ENCODE peak calls at places on chromosomes 4 and X, in five cellular contexts. M, P, N, Q and F are unnamed samples.

GRCh38 chrX:9416562-9417319 is 48.1 kb upstream of the TBL1X start:
- DNase-seq in M (no peak), P (no peak), N (no peak), Q (no peak), F (no peak)

GRCh38 chr4:23921447-23921845 is 31.6 kb upstream of the PPARGC1A start:
- DNase-seq in M (no peak), P (no peak), N (peak; percentile 39), Q (no peak), F (peak; percentile 79)

GRCh38 chr4:182806259-182807252 is 110.6 kb downstream of the DCTD start:
- DNase-seq in M (peak; percentile 77), P (peak; percentile 74), N (peak; percentile 93), Q (peak; percentile 87), F (peak; percentile 39)

GRCh38 chrX:47595701-47596655 is 13.7 kb downstream of the TIMP1 start:
- DNase-seq in M (no peak), P (no peak), N (no peak), Q (no peak), F (peak; percentile 79)

GRCh38 chr4:110084154-110084553 is 114.3 kb downstream of the ELOVL6 start:
- DNase-seq in M (no peak), P (no peak), N (no peak), Q (no peak), F (no peak)

GRCh38 chr4:184163813-184164212 is 53.9 kb downstream of the ENPP6 start:
- DNase-seq in M (peak; percentile 46), P (peak; percentile 74), N (peak; percentile 88), Q (peak; percentile 85), F (no peak)

GRCh38 chr4:80082693-80083092 is 9.7 kb upstream of the ANTXR2 start:
- DNase-seq in M (peak; percentile 21), P (no peak), N (no peak), Q (no peak), F (no peak)

GRCh38 chr4:37671072-37671471 is 15.1 kb downstream of the RELL1 start:
- DNase-seq in M (no peak), P (no peak), N (no peak), Q (no peak), F (no peak)

GRCh38 chr4:143337600-143338287 is 1.1 kb downstream of the GAB1 start:
- DNase-seq in M (no peak), P (peak; percentile 67), N (peak; percentile 54), Q (peak; percentile 51), F (peak; percentile 60)

GRCh38 chr4:127251423-127251822 is 381.3 kb upstream of the INTU start:
- DNase-seq in M (no peak), P (no peak), N (no peak), Q (no peak), F (peak; percentile 49)

GRCh38 chrX:113644426-113644825 is 803.8 kb upstream of the AMOT start:
- DNase-seq in M (no peak), P (no peak), N (no peak), Q (no peak), F (peak; percentile 64)

GRCh38 chr4:146379744-146380143 is 142.0 kb downstream of the SLC10A7 start:
- DNase-seq in M (no peak), P (no peak), N (no peak), Q (no peak), F (peak; percentile 24)

GRCh38 chrX:56786889-56787733 is 58.1 kb downstream of the NBDY start:
- DNase-seq in M (no peak), P (no peak), N (no peak), Q (no peak), F (no peak)

GRCh38 chr4:119209077-119209476 is 3.4 kb upstream of the USP53 start:
- DNase-seq in M (peak; percentile 18), P (no peak), N (no peak), Q (no peak), F (peak; percentile 89)

GRCh38 chr4:22356996-22357596 is 158.8 kb downstream of the ADGRA3 start:
- DNase-seq in M (no peak), P (no peak), N (no peak), Q (peak; percentile 45), F (peak; percentile 13)

GRCh38 chrX:140762061-140762460 is 52.5 kb downstream of the LINC00632 start:
- DNase-seq in M (peak; percentile 26), P (no peak), N (peak; percentile 75), Q (peak; percentile 67), F (peak; percentile 58)

GRCh38 chr4:73943555-73943954 is 38.3 kb downstream of the PF4 start:
- DNase-seq in M (no peak), P (no peak), N (no peak), Q (no peak), F (no peak)

GRCh38 chr4:73947239-73947985 is 34.4 kb downstream of the PF4 start:
- DNase-seq in M (no peak), P (no peak), N (no peak), Q (no peak), F (no peak)

GRCh38 chr4:73945674-73946449 is 36.0 kb downstream of the PF4 start:
- DNase-seq in M (no peak), P (no peak), N (no peak), Q (no peak), F (no peak)

GRCh38 chr4:73944061-73944875 is 37.6 kb downstream of the PF4 start:
- DNase-seq in M (no peak), P (no peak), N (peak; percentile 62), Q (peak; percentile 54), F (no peak)

DNA sequence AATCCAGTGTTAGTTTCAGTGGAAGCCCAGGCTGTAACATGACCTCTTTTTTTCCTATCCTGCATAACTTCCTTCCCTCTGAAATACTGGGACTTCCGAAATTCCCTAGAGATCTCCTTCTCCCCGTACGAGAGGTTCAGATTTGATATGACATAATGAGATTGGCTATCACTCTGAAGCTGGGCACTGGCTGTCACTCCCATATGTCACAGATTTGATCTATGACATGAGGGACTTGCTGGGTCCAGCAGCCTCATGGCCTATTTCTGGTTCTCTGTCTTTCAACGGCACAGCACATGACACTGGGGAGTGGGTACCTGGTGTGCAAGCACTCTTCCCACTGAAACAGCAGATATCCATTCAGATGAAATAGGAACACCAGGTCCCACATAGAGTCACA is 36.7 kb downstream of the PF4 start:
- DNase-seq in M (no peak), P (no peak), N (no peak), Q (no peak), F (no peak)
- H3K27me3 ChIP-seq in M (no peaks in the 10 kb centered on the region), P (peaks cover 59% of the 10 kb centered on the region), N (peaks cover 83% of the 10 kb centered on the region), Q (peaks cover 46% of the 10 kb centered on the region), F (peaks cover 19% of the 10 kb centered on the region)

DNA sequence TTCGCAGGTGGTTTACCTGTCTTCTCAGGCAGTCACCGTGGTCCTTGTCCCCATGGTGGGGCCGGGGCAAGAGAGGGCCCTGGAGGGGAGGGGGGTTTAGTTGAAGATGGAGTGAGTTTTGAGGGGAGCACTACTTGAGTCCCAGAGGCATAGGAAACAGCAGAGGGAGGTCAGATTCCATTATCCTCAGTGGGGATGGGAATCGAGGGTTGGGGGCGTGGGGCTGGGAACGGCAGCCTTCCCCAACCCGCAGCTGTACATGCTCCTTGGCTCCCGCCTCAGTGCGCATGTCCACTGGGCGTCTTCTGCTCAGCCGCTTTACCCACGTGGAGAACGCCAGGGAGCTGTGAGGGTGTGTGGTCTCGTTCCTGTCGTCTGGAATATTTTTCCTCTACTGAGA is at the start of gene GAGE10:
- DNase-seq in M (no peak), P (no peak), N (no peak), Q (no peak), F (no peak)
- H3K27me3 ChIP-seq in M (peaks cover 7% of the 10 kb centered on the region), P (no peaks in the 10 kb centered on the region), N (no peaks in the 10 kb centered on the region), Q (no peaks in the 10 kb centered on the region), F (no peaks in the 10 kb centered on the region)

GRCh38 chrX:77017093-77017492 is 430.1 kb upstream of the FGF16 start:
- DNase-seq in M (no peak), P (no peak), N (no peak), Q (no peak), F (no peak)

GRCh38 chrX:77009691-77010090 is 437.5 kb upstream of the FGF16 start:
- DNase-seq in M (no peak), P (no peak), N (no peak), Q (no peak), F (peak; percentile 79)

GRCh38 chrX:77014655-77015377 is 432.4 kb upstream of the FGF16 start:
- DNase-seq in M (no peak), P (peak; percentile 51), N (peak; percentile 92), Q (peak; percentile 60), F (no peak)
- H3K27me3 ChIP-seq in M (no peaks in the 10 kb centered on the region), P (no peaks in the 10 kb centered on the region), N (no peaks in the 10 kb centered on the region), Q (no peaks in the 10 kb centered on the region), F (no peaks in the 10 kb centered on the region)

GRCh38 chrX:52598886-52599285 is 55.8 kb downstream of the SSX7 start:
- DNase-seq in M (no peak), P (no peak), N (no peak), Q (no peak), F (no peak)
- H3K27me3 ChIP-seq in M (no peaks in the 10 kb centered on the region), P (no peaks in the 10 kb centered on the region), N (no peaks in the 10 kb centered on the region), Q (no peaks in the 10 kb centered on the region), F (no peaks in the 10 kb centered on the region)

GRCh38 chr4:13539047-13539720 is 5.1 kb downstream of the NKX3-2 start:
- DNase-seq in M (peak; percentile 4), P (no peak), N (peak; percentile 56), Q (no peak), F (no peak)
- H3K27me3 ChIP-seq in M (peaks cover 68% of the 10 kb centered on the region), P (peaks cover 100% of the 10 kb centered on the region), N (peaks cover 100% of the 10 kb centered on the region), Q (peaks cover 100% of the 10 kb centered on the region), F (peaks cover 98% of the 10 kb centered on the region)

DNA sequence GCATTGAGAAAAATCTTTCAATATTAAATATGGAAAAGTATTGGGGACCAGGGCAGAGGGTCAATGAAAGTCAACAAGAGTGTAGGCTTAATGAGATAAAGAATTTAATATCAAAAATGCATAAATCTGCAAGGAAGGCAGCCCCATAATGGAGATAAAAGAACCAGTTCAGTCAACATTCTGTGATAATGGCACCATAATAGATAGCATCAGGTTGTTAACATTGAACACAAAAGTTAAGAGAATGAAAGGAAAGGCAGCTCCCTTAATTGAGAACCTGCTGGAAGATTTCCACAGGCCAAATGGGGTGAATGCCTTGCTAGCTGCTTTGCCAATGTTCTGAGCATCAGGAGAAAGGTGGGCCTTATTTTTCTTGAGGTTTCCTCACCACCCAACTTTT is 60.4 kb upstream of the TMEM33 start:
- DNase-seq in M (no peak), P (no peak), N (no peak), Q (no peak), F (no peak)
- H3K27me3 ChIP-seq in M (peaks cover 46% of the 10 kb centered on the region), P (peaks cover 100% of the 10 kb centered on the region), N (peaks cover 100% of the 10 kb centered on the region), Q (peaks cover 100% of the 10 kb centered on the region), F (peaks cover 89% of the 10 kb centered on the region)

DNA sequence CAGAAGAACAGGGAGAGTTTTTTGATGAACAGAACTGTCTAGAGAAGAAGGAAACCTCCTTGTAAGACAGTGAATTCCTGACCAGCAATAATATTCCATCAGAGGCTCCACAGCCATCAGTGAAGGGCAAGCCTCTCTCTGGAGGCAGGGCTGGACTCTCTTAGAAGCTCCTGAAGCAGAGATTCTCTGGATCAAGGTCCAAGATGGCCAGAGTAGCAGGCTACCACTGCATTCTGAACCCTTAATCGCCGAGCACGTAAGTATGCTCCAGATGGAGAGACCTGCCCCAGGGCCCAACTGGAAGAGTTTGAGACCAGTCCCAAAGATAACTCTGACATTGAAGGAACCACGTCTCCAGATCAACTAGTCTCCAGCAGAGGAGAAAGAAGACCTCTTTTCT is 16.4 kb downstream of the GABRE start:
- DNase-seq in M (no peak), P (no peak), N (no peak), Q (no peak), F (no peak)
- H3K27me3 ChIP-seq in M (no peaks in the 10 kb centered on the region), P (no peaks in the 10 kb centered on the region), N (no peaks in the 10 kb centered on the region), Q (no peaks in the 10 kb centered on the region), F (no peaks in the 10 kb centered on the region)